ENCODE peak calls at places on chromosome 15, in nine cellular contexts. M, B, K, A, E, Z, G, O and X are unnamed samples.

GRCh38 chr15:43901485-43901884 is 74.7 kb downstream of the WDR76 start:
- DNase-seq in G (no peak), M (no peak), E (no peak), K (no peak), A (no peak), Z (no peak), B (no peak), O (no peak), X (no peak)

GRCh38 chr15:38768970-38769369 is 204.4 kb upstream of the RASGRP1 start:
- DNase-seq in O (no peak), A (peak; percentile 46), B (no peak), E (peak; percentile 30), Z (peak; percentile 37), M (peak; percentile 66), K (no peak), G (no peak), X (no peak)

GRCh38 chr15:93852761-93853160 is 378.6 kb upstream of the MCTP2 start:
- DNase-seq in Z (no peak), M (no peak), A (no peak), O (no peak), K (peak; percentile 46), E (no peak), B (no peak), G (no peak), X (no peak)

GRCh38 chr15:38440353-38441129 is 13.4 kb upstream of the FAM98B start:
- DNase-seq in E (peak; percentile 32), B (no peak), M (peak; percentile 79), Z (peak; percentile 75), G (no peak), A (peak; percentile 17), K (peak; percentile 46), O (no peak), X (peak; percentile 72)

GRCh38 chr15:77420610-77421369 is at the start of gene HMG20A:
- DNase-seq in M (peak; percentile 91), Z (peak; percentile 93), K (peak; percentile 84), O (peak; percentile 88), G (peak; percentile 6), E (peak; percentile 88), B (no peak), A (peak; percentile 62), X (peak; percentile 90)

GRCh38 chr15:56249080-56249479 is 5.4 kb upstream of the RFX7 start:
- DNase-seq in A (peak; percentile 60), K (peak; percentile 49), E (peak; percentile 64), M (peak; percentile 87), O (no peak), B (peak; percentile 42), G (no peak), Z (peak; percentile 61), X (no peak)

GRCh38 chr15:57516327-57517026 is 75.2 kb upstream of the MYZAP start:
- DNase-seq in A (no peak), B (no peak), K (no peak), G (no peak), E (no peak), M (no peak), O (no peak), Z (no peak), X (no peak)

GRCh38 chr15:68962464-68962863 is 32.1 kb downstream of the SPESP1 start:
- DNase-seq in K (no peak), E (no peak), A (no peak), O (no peak), Z (no peak), M (no peak), G (no peak), B (no peak), X (no peak)

GRCh38 chr15:41584636-41585139 is 25.7 kb downstream of the TYRO3 start:
- DNase-seq in B (no peak), Z (no peak), O (no peak), M (no peak), A (no peak), G (no peak), K (no peak), E (no peak), X (no peak)

GRCh38 chr15:51161491-51162260 is 67.0 kb upstream of the TNFAIP8L3 start:
- DNase-seq in G (no peak), E (peak; percentile 40), Z (no peak), M (no peak), K (no peak), B (no peak), O (no peak), A (peak; percentile 5), X (no peak)

GRCh38 chr15:65385868-65386253 is 8.1 kb upstream of the IGDCC3 start:
- DNase-seq in A (no peak), G (no peak), M (peak; percentile 35), K (no peak), B (no peak), O (no peak), Z (peak; percentile 46), E (no peak), X (no peak)

GRCh38 chr15:93811305-93811704 is 420.1 kb upstream of the MCTP2 start:
- DNase-seq in A (no peak), G (no peak), Z (no peak), O (no peak), B (no peak), M (no peak), K (no peak), E (no peak), X (no peak)

GRCh38 chr15:81360491-81360890 is 13.5 kb downstream of the TMC3 start:
- DNase-seq in O (no peak), G (no peak), Z (no peak), E (no peak), M (no peak), A (no peak), K (no peak), B (no peak), X (no peak)

GRCh38 chr15:76199106-76200082 is 111.9 kb downstream of the ETFA start:
- DNase-seq in E (peak; percentile 87), O (no peak), B (no peak), Z (peak; percentile 80), A (peak; percentile 89), G (no peak), K (peak; percentile 27), M (peak; percentile 94), X (no peak)

DNA sequence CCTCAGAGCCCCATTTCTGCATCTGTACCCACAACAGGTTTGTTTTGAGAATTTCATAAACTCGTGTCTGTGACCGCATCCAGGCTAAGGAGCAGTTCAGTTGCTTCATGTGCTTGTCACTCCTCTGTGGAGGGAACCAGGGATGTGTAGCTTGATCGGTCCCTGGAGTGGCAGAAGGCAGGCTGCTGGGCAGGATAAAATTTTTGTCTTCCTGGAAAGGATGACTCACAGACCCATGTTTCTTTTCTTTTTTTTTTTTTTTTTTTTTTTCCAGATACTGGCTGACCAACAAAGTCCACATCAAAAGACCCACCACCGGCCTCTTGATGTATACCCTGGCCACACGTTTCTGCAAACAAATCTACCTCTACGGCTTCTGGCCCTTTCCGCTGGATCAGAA is 70.1 kb downstream of the ST8SIA2 start:
- DNase-seq in G (no peak), M (no peak), E (peak; percentile 51), K (no peak), B (no peak), A (no peak), O (no peak), Z (no peak), X (no peak)
- H3K4me3 ChIP-seq in G (no peak overlapping the region), M (no peak overlapping the region), E (no peak overlapping the region), K (no peak overlapping the region), B (no peak overlapping the region), A (no peak overlapping the region), O (no peak overlapping the region), Z (no peak overlapping the region), X (no peak overlapping the region)

DNA sequence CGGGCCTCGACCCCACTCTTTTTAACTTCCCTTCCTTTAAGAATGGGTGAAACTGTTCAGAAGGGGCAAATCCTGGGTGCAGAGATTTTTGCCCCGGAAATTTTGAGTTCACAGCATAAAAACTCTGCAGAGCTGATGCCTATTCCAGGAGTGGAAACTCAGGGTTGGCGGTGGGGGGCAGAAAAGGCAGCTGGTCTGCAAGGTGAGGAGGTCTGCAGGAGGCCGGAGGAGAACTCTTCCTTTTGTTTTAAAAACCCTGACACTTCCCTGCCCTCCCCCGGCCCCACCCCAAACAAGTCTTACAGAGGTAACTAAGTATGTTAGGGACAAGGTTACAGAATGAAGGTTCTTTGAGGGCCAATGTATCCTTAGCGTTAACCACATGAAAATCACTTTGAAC is 276.5 kb upstream of the NR2F2 start:
- DNase-seq in O (no peak), B (no peak), M (no peak), G (no peak), A (no peak), K (no peak), E (no peak), Z (no peak), X (no peak)
- H3K4me3 ChIP-seq in O (peak overlapping the region; percentile 57), B (no peak overlapping the region), M (peak overlapping the region; percentile 48), G (no peak overlapping the region), A (no peak overlapping the region), K (no peak overlapping the region), E (no peak overlapping the region), Z (no peak overlapping the region), X (peak overlapping the region; percentile 59)

DNA sequence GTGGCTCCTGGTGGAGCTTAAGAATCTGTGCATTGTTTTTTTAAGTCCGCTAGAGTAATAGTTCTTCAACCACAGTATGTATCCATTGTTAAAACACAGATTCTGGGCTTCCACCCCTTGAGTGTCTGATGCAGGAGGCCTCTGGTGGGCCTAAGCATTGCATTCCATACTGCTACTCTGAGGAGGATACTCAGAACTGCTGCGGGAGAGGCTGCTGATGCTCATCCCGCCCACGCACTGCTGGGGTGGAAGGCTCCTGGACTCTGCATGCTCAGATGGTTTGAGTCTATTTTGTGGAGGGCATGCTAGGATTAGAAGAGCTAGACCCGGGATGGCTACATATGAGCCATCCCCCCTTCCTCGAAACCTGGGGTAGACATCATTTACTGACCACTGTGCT is 74.5 kb downstream of the THSD4 start:
- DNase-seq in K (no peak), A (peak; percentile 46), B (no peak), Z (no peak), M (peak; percentile 24), E (peak; percentile 61), G (no peak), O (no peak), X (no peak)
- H3K4me3 ChIP-seq in K (no peak overlapping the region), A (no peak overlapping the region), B (no peak overlapping the region), Z (no peak overlapping the region), M (no peak overlapping the region), E (no peak overlapping the region), G (no peak overlapping the region), O (no peak overlapping the region), X (no peak overlapping the region)

DNA sequence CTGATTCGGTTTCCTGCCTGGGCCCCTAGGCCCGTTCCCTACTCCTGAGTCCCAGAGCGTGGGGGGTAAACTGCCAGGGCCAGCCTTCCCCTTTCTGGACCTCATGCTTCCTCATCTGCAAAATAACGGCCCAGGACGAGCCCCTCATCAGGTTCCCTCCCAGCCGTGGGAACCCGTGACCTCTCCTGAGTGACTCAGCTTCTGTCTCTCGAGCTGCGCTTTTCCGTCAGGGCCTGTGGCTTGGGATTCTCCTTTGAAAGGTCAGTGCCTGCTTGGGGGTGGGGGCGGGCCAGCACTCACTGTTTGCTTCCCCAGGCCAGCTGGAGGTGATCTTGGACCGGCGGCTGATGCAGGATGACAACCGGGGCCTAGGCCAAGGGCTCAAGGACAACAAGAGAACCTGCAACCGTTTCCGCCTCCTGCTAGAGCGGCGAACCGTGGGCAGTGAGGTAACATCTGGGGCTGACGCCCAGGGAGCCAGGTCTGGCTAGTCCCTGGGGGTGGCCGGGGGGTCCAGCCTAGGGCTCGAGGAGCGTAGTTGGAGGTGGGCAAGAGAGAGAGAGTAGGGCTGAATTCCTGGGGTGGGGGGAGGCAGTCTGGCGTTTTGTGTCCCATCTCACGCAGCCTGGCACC is 12.8 kb downstream of the MAN2A2 start:
- DNase-seq in A (peak; percentile 76), O (no peak), G (no peak), E (peak; percentile 26), Z (peak; percentile 32), M (peak; percentile 80), K (no peak), B (no peak), X (peak; percentile 91)
- H3K4me3 ChIP-seq in A (no peak overlapping the region), O (no peak overlapping the region), G (no peak overlapping the region), E (no peak overlapping the region), Z (no peak overlapping the region), M (no peak overlapping the region), K (no peak overlapping the region), B (no peak overlapping the region), X (peak overlapping the region; percentile 29)